ENCODE peak calls at places on chromosomes 16 and 17, in four cellular contexts. L is IMR-90, G is H1, C is K562. M is an unnamed sample.

GRCh38 chr16:66190411-66190810 is 176.1 kb upstream of the CDH5 start:
- DNase-seq in L (no peak), G (no peak), C (no peak), M (no peak)

GRCh38 chr17:37344519-37344918 is 31.3 kb upstream of the C17orf78 start:
- DNase-seq in L (no peak), G (no peak), C (no peak), M (no peak)

GRCh38 chr17:74840989-74841666 is 18.6 kb downstream of the GRIN2C start:
- DNase-seq in L (peak), G (no peak), C (peak), M (no peak)

GRCh38 chr16:14499110-14499509 is 130.9 kb downstream of the PARN start:
- DNase-seq in L (no peak), G (no peak), C (no peak), M (no peak)

GRCh38 chr17:40539711-40540411 is 25.4 kb downstream of the CCR7 start:
- DNase-seq in L (no peak), G (no peak), C (no peak), M (no peak)

GRCh38 chr17:57140321-57140720 is 55.3 kb downstream of the AKAP1 start:
- DNase-seq in L (no peak), G (no peak), C (no peak), M (no peak)

GRCh38 chr16:57781741-57782606 is 20.3 kb downstream of the KIFC3 start:
- DNase-seq in L (peak), G (no peak), C (no peak), M (no peak)

GRCh38 chr17:18356624-18357023 is 6.7 kb downstream of the SHMT1 start:
- DNase-seq in L (peak), G (no peak), C (no peak), M (no peak)

GRCh38 chr17:70955441-70955840 is 786.1 kb downstream of the KCNJ2 start:
- DNase-seq in L (no peak), G (no peak), C (no peak), M (no peak)

GRCh38 chr17:61232871-61233270 is 166.8 kb upstream of the TBX2 start:
- DNase-seq in L (peak), G (no peak), C (no peak), M (no peak)

GRCh38 chr17:4499431-4500187 is 928 bp downstream of the SPNS2 start:
- DNase-seq in L (no peak), G (peak), C (peak), M (no peak)

GRCh38 chr16:20906225-20906870 is 5.8 kb downstream of the LYRM1 start:
- DNase-seq in L (peak), G (no peak), C (no peak), M (no peak)

GRCh38 chr16:49967012-49967559 is 57.9 kb upstream of the CNEP1R1 start:
- DNase-seq in L (no peak), G (no peak), C (no peak), M (no peak)

GRCh38 chr17:49858796-49859195 is 10.9 kb upstream of the TAC4 start:
- DNase-seq in L (no peak), G (no peak), C (no peak), M (no peak)

GRCh38 chr17:78344666-78345065 is 15.2 kb downstream of the SOCS3 start:
- DNase-seq in L (no peak), G (no peak), C (no peak), M (no peak)

GRCh38 chr17:78345172-78345571 is 14.7 kb downstream of the SOCS3 start:
- DNase-seq in L (no peak), G (no peak), C (no peak), M (no peak)

GRCh38 chr17:78343099-78343432 is 16.8 kb downstream of the SOCS3 start:
- DNase-seq in L (peak), G (no peak), C (no peak), M (no peak)

GRCh38 chr17:78342438-78343098 is 17.3 kb downstream of the SOCS3 start:
- DNase-seq in L (peak), G (no peak), C (no peak), M (no peak)

GRCh38 chr17:78343433-78344201 is 16.3 kb downstream of the SOCS3 start:
- DNase-seq in L (no peak), G (no peak), C (no peak), M (no peak)
- TF ChIP-seq CHD1 in L (no peak), G (no peak), C (no peak), M (no peak)

GRCh38 chr16:83447560-83447959 is 360.2 kb upstream of the HSBP1 start:
- DNase-seq in L (no peak), G (no peak), C (no peak), M (no peak)
- TF ChIP-seq CHD1 in L (no peak), G (no peak), C (no peak), M (no peak)

DNA sequence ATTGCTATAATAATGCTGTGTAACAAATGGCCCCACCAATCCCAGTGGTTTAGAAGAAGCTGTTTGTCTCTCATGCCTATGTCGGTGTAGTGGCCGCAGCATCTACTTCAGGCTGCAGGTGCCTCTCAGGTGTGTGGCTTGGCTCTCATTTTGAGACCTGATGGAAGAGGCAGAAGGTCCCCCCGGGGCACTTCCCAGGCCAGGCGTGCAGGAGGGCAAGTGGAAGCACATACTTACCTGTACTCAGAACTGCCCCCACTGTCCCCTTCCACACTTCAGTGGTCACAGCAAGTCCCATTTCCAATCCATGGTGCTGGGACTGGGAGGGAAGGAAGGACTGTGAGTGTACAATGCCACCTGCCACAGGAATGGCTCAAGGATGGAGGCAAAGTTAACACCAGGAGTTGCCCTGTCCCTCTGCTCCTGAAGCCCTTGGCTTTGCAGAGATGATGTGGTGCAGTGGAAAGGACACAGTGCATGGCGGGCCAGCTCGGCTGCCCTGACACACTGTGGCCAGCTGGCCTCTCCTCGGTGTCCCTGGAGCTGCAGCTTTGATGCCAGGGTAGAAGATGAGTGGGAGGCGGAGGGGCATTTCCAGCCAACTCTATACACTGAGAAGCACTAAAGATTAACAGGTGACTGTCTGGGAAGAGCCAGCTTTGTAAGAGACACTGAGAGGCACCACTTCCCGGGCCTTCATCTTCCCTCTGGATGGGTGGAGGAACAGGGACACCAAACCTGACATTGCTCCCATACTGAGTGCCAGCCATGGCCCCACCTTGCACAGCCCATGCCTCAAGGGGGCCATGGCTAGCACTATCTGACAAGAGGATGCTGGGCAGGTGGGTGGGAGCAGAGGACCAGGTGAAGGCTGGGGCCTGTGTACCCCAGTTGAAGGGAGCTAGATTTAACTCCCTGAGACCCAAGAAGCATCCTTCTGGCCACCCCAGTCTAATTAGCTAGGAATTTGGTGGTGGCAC is 105.9 kb downstream of the METRNL start:
- DNase-seq in L (no peak), G (no peak), C (no peak), M (no peak)
- TF ChIP-seq CHD1 in L (no peak), G (no peak), C (no peak), M (no peak)

DNA sequence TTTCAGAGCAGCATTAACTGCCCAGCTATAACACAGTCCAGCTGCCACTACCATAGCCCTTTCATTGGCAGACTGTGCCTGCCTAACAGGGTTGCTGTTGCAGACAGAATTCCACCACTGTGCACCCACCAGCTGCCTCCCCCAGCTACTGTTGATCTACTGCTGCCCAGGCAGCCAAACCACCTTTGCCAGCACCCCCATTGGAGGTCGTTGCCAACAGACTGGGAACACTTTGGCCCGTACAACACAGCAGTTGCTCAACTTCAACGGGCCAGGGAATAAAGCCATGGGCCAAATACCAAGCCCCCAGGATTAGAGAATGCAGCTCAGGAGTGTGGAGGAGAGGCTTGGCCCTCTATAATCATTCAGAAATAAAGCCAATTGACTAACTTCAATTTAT is 473.6 kb downstream of the CDH11 start:
- DNase-seq in L (no peak), G (no peak), C (no peak), M (no peak)
- TF ChIP-seq CHD1 in L (no peak), G (no peak), C (no peak), M (no peak)

DNA sequence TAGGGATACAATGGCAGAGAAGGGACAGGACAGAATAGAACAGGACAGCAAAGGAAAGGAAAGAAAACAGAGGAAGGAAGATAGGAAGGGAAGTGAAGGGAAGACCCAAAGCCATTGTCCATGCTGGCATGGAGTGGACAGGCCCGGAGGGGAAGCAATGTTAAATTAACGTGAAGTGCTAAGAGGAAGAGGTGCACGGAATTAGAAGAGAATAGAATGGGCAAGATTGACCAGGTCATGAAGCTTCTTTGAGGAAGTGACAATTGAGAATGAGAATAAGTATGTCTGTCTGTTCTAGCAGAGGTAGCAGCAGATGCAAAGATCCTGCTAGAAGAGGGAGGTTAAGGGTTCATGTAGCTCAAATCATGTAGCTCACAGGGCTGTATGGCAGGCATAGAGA is 117.2 kb downstream of the MAF start:
- DNase-seq in L (no peak), G (no peak), C (no peak), M (no peak)
- TF ChIP-seq CHD1 in L (no peak), G (no peak), C (no peak), M (no peak)

GRCh38 chr17:43874293-43874692 is 27.3 kb downstream of the CD300LG start:
- DNase-seq in L (no peak), G (no peak), C (no peak), M (no peak)
- TF ChIP-seq CHD1 in L (no peak), G (no peak), C (no peak), M (no peak)

GRCh38 chr17:45314761-45315549 is 1.9 kb downstream of the MAP3K14 start:
- DNase-seq in L (peak), G (no peak), C (no peak), M (no peak)
- TF ChIP-seq CHD1 in L (no peak), G (no peak), C (no peak), M (peak)

GRCh38 chr16:86059253-86060171 is 160.6 kb downstream of the IRF8 start:
- DNase-seq in L (peak), G (no peak), C (no peak), M (no peak)

GRCh38 chr16:86061318-86061695 is 162.3 kb downstream of the IRF8 start:
- DNase-seq in L (no peak), G (no peak), C (no peak), M (no peak)

GRCh38 chr16:86061771-86062170 is 162.8 kb downstream of the IRF8 start:
- DNase-seq in L (no peak), G (no peak), C (no peak), M (no peak)

GRCh38 chr16:86062271-86062965 is 163.5 kb downstream of the IRF8 start:
- DNase-seq in L (no peak), G (no peak), C (no peak), M (no peak)

GRCh38 chr16:86060381-86061317 is 161.7 kb downstream of the IRF8 start:
- DNase-seq in L (no peak), G (no peak), C (no peak), M (no peak)
- TF ChIP-seq CHD1 in L (no peak), G (no peak), C (no peak), M (no peak)

M was measured in GM12878.